ENCODE peak calls at places on chromosomes 16 and 17, in eight cellular contexts. S, U, H, G, V, F, R and P are unnamed samples.

GRCh38 chr16:705748-706188 is at the start of gene FBXL16:
- DNase-seq in R (no peak), S (no peak), G (no peak), V (no peak), F (no peak), U (no peak), H (no peak), P (no peak)

GRCh38 chr17:77892469-77893143 is 65.9 kb upstream of the TNRC6C start:
- DNase-seq in G (no peak), V (no peak), H (no peak), U (peak), S (no peak), R (no peak), F (no peak), P (no peak)

GRCh38 chr16:78483124-78483992 is 383.9 kb downstream of the WWOX start:
- DNase-seq in F (no peak), H (no peak), U (no peak), G (no peak), R (no peak), V (no peak), S (no peak), P (no peak)

GRCh38 chr17:7914771-7915610 is 1.1 kb downstream of the RNF227 start:
- DNase-seq in V (no peak), U (no peak), R (peak), H (no peak), F (no peak), G (peak), S (no peak), P (no peak)

GRCh38 chr17:79623786-79624657 is 13.2 kb upstream of the RBFOX3 start:
- DNase-seq in R (no peak), H (no peak), U (no peak), V (no peak), F (peak), G (no peak), S (no peak), P (no peak)

GRCh38 chr17:36722903-36723263 is 121.5 kb downstream of the MRM1 start:
- DNase-seq in R (no peak), G (no peak), U (no peak), H (no peak), F (no peak), S (no peak), V (no peak), P (no peak)

GRCh38 chr16:970766-971581 is at the start of gene LMF1:
- DNase-seq in S (peak), H (peak), R (peak), V (no peak), U (peak), G (peak), F (peak), P (no peak)

GRCh38 chr16:4625617-4626159 is 1.1 kb downstream of the MGRN1 start:
- DNase-seq in G (no peak), S (no peak), R (no peak), U (no peak), V (no peak), F (no peak), H (no peak), P (no peak)

GRCh38 chr16:3467182-3467581 is 23.7 kb downstream of the NAA60 start:
- DNase-seq in S (no peak), R (no peak), G (no peak), U (no peak), V (no peak), H (no peak), F (no peak), P (no peak)

GRCh38 chr16:85856585-85856984 is 42.4 kb upstream of the IRF8 start:
- DNase-seq in U (no peak), S (no peak), R (no peak), G (no peak), V (no peak), H (no peak), F (no peak), P (no peak)

GRCh38 chr16:69561901-69562300 is 3.9 kb upstream of the NFAT5 start:
- DNase-seq in R (no peak), F (no peak), S (no peak), V (no peak), U (no peak), G (no peak), H (no peak), P (no peak)